ENCODE peak calls at places on chromosome 19, in four cellular contexts. F is HepG2, K is GM12878, Z is K562. P is an unnamed sample.

GRCh38 chr19:2097330-2098327 is 914 bp downstream of the IZUMO4 start:
- DNase-seq in F (no peak), K (no peak), Z (no peak), P (no peak)

GRCh38 chr19:29966594-29967249 is 24.7 kb downstream of the URI1 start:
- DNase-seq in F (peak; percentile 10), K (no peak), Z (no peak), P (no peak)

GRCh38 chr19:19205416-19206410 is 2.5 kb upstream of the NR2C2AP start:
- DNase-seq in F (no peak), K (no peak), Z (no peak), P (no peak)

GRCh38 chr19:37874784-37875183 is 31.6 kb downstream of the WDR87 start:
- DNase-seq in F (peak; percentile 47), K (no peak), Z (no peak), P (no peak)

GRCh38 chr19:56718231-56718630 is 46.7 kb upstream of the ZNF835 start:
- DNase-seq in F (no peak), K (no peak), Z (no peak), P (no peak)

GRCh38 chr19:5131866-5132561 is 163.1 kb downstream of the KDM4B start:
- DNase-seq in F (no peak), K (no peak), Z (no peak), P (no peak)

GRCh38 chr19:1811942-1812425 is at the start of gene ATP8B3:
- DNase-seq in F (no peak), K (no peak), Z (peak; percentile 98), P (no peak)

GRCh38 chr19:4360641-4361151 is 17.3 kb downstream of the MPND start:
- DNase-seq in F (no peak), K (no peak), Z (no peak), P (no peak)

GRCh38 chr19:44905437-44906160 is at the start of gene APOE:
- DNase-seq in F (peak; percentile 81), K (no peak), Z (peak; percentile 60), P (no peak)

GRCh38 chr19:38878575-38879399 is 712 bp upstream of the RINL start:
- DNase-seq in F (no peak), K (no peak), Z (no peak), P (no peak)

GRCh38 chr19:12757544-12758274 is 6.1 kb downstream of the BEST2 start:
- DNase-seq in F (peak; percentile 70), K (no peak), Z (peak; percentile 88), P (peak; percentile 88)

GRCh38 chr19:21202865-21203494 is 61.1 kb downstream of the ZNF431 start:
- DNase-seq in F (no peak), K (peak; percentile 3), Z (peak; percentile 63), P (peak; percentile 43)

GRCh38 chr19:48872182-48872883 is at the start of gene PPP1R15A:
- DNase-seq in F (peak; percentile 95), K (peak; percentile 97), Z (peak; percentile 91), P (peak; percentile 98)

GRCh38 chr19:48873476-48874308 is 1.5 kb downstream of the PPP1R15A start:
- DNase-seq in F (no peak), K (no peak), Z (peak; percentile 90), P (no peak)

GRCh38 chr19:48874309-48875135 is 2.3 kb downstream of the PPP1R15A start:
- DNase-seq in F (no peak), K (no peak), Z (peak; percentile 52), P (no peak)

GRCh38 chr19:48870048-48870447 is 1.6 kb upstream of the PLEKHA4 start:
- DNase-seq in F (no peak), K (no peak), Z (no peak), P (no peak)

GRCh38 chr19:48872884-48873475 is 759 bp downstream of the PPP1R15A start:
- DNase-seq in F (peak; percentile 93), K (peak; percentile 77), Z (peak; percentile 54), P (peak; percentile 71)
- TF ChIP-seq TARDBP in F (no peak), K (no peak), Z (no peak), P (no peak)

DNA sequence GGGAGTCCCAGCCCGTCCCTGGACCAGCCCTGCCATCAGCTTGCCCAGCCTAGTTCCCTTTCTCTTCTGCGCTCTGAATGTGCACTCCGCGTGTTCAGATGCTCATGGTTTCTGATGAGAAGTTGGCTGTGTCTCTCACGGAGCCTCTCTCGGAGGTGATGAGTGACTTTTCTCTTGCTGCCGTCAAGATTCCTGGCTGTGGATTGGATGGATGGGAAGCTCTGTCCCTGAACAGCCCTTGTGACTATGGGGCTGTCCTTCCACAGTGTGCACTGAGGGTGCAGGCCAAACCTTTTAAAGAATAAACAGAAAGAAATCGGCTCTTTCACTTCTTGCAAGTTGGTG is 24.4 kb downstream of the WTIP start:
- DNase-seq in F (no peak), K (no peak), Z (no peak), P (no peak)
- TF ChIP-seq FOXK2 in F (no peak), K (no peak), Z (no peak), P (no peak)

DNA sequence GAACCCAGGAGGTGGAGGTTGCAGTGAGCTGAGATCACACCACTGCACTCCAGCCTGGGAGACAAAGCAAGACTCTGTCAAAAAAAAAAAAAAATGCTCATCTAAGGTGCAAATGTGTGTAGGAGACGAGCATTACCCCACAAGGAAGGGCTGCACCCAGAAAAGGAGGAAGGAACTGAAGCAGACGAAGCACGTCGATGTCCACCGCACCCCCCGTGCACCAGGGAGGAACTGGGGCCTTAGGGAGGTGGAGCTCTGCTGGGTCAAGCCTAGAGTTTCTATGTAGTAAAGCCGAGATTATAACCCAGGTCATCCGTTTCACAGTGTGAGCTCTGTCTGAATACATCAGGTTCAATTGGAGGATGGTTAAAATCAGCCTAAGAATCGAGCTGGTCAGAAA is 1.1 kb downstream of the VSTM1 start:
- DNase-seq in F (no peak), K (no peak), Z (peak; percentile 5), P (no peak)
- TF ChIP-seq TARDBP in F (no peak), K (no peak), Z (no peak), P (no peak)

DNA sequence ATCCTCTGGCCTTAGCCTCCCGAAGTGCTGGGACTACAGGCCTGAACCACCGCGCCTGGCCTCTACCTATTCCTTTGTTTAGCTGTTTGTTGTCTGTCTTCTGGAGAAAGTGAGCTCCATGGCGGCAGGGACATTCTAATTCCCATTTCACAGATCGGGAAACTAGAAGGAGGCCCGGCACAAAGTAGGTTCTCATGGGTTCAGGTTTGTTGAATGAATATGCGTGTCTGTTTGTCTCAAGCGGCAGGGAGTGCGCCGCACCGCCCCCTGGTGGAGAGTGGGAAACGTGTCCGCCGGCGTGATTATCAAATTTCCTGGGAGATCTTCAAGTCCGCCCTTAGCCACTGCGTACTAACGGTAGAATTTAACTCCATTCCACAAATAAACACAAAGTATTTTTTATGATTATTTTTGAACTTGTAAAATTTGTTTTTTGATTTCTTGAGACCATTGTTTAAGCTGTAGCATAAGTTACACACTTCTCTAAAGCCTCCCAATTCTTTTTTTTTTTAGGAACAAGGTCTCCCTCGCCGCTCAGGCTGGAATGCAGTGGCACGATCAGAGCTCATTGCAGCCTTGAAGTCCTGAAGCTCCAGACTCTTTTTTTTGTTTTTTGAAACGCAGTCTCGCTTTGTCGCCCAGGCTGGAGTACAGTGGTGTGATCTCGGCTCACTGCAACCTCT is 8.9 kb upstream of the CCDC9 start:
- DNase-seq in F (peak; percentile 56), K (no peak), Z (peak; percentile 64), P (peak; percentile 65)
- TF ChIP-seq FOXK2 in F (no peak), K (no peak), Z (peak; percentile 26), P (no peak)

GRCh38 chr19:15264061-15264932 is 32.0 kb upstream of the EPHX3 start:
- DNase-seq in F (peak; percentile 56), K (no peak), Z (peak; percentile 66), P (peak; percentile 75)
- TF ChIP-seq TARDBP in F (peak; percentile 35), K (no peak), Z (no peak), P (no peak)

GRCh38 chr19:33316521-33317284 is 14.4 kb upstream of the CEBPA start:
- DNase-seq in F (peak; percentile 46), K (no peak), Z (no peak), P (no peak)

GRCh38 chr19:33323093-33323820 is 20.9 kb upstream of the CEBPA start:
- DNase-seq in F (no peak), K (no peak), Z (no peak), P (no peak)

GRCh38 chr19:33320636-33321035 is 18.3 kb upstream of the CEBPA start:
- DNase-seq in F (no peak), K (no peak), Z (no peak), P (no peak)

GRCh38 chr19:33312065-33312464 is 9.7 kb upstream of the CEBPA start:
- DNase-seq in F (no peak), K (no peak), Z (no peak), P (no peak)

DNA sequence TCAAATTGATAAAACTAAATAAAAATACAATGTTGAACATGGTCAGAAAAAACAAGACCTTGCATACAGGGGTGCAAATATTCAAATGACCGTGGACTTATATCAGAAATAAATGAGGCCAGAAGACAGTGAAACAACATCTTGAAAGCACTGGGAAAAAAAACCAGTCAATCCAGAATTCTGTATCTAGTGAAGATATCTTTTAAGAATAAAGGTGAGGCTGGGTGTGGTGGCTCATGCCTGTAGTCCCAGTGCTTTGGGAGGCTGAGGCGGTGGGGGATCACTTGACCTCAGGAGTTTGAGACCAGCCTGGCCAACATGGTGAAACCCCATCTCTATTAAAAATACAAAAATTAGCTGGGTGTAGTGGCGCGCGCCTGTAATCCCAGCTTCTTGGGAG is 15.2 kb upstream of the CEBPA start:
- DNase-seq in F (no peak), K (no peak), Z (no peak), P (no peak)
- TF ChIP-seq FOXK2 in F (no peak), K (no peak), Z (no peak), P (no peak)

GRCh38 chr19:54209058-54209747 is 8.5 kb downstream of the RPS9 start:
- DNase-seq in F (no peak), K (no peak), Z (no peak), P (no peak)
- TF ChIP-seq TARDBP in F (no peak), K (no peak), Z (no peak), P (no peak)

DNA sequence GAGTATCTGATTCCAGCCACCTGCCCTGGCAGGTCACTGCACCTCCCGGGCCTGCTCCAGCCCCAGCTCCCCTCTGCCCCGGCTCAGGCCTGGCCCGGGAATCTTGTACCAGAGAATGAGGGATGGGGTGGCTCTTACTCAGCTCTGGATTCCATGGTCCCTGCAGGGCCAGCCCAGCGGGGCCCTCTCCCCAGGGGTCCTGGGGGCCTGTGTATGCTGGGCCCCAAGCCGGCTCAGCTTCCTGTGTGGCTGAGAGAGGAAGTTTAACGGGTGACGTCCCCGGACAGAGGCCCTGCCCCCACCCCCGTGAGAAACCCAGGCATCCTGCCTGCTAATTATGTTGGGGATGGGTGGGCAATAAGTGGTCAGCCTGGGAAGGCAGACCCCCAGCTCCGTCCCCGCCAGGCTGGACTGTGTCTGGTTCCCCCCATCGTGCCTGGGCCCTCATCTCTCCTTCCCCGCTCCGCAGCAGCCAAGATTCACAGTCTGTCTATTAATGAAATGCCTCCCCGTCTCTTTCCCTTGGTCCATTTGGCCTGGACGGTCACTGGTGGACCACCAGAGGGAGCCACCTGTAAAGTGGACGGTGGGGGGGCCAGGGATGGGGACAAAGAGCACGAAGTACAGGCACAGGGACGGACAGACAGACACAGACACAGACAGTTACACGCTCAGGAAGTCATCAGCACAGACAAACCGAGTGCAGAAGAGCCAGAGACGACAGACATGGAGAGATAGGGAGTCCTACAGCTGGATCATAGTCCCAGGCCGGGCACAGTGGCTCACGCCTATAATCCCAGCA is at the start of gene DENND1C:
- DNase-seq in F (peak; percentile 47), K (peak; percentile 45), Z (peak; percentile 75), P (peak; percentile 60)
- TF ChIP-seq FOXK2 in F (no peak), K (no peak), Z (no peak), P (no peak)

P was measured in HEK293T.